ENCODE peak calls at places on chromosome 7, in six cellular contexts. I is breast epithelium, A is heart left ventricle, Q is IMR-90, J is stomach, U is A549. X is an unnamed sample.

GRCh38 chr7:12157517-12157916 is 53.6 kb upstream of the TMEM106B start:
- DNase-seq in I (no peak), J (no peak), A (no peak), U (no peak), Q (no peak), X (no peak)

GRCh38 chr7:39712746-39713145 is 89.4 kb downstream of the RALA start:
- DNase-seq in Q (no peak), I (no peak), J (no peak), U (no peak), A (no peak), X (no peak)

GRCh38 chr7:148738737-148739535 is 40.2 kb downstream of the CUL1 start:
- DNase-seq in Q (peak), A (no peak), I (no peak), U (no peak), J (no peak), X (no peak)

GRCh38 chr7:44077681-44078091 is 4.6 kb downstream of the POLM start:
- DNase-seq in I (no peak), Q (no peak), A (peak), U (no peak), J (no peak), X (peak)

GRCh38 chr7:150910996-150911422 is 58.7 kb downstream of the AOC1 start:
- DNase-seq in I (no peak), J (no peak), A (no peak), U (no peak), Q (no peak), X (no peak)

GRCh38 chr7:121020652-121021051 is 32.1 kb downstream of the CPED1 start:
- DNase-seq in I (no peak), U (no peak), Q (peak), A (no peak), J (no peak), X (no peak)

GRCh38 chr7:65434307-65434706 is 60.7 kb downstream of the ZNF92 start:
- DNase-seq in Q (no peak), I (no peak), U (no peak), A (no peak), J (no peak), X (no peak)

GRCh38 chr7:96855139-96855538 is 145.5 kb upstream of the SEM1 start:
- DNase-seq in Q (no peak), U (no peak), J (no peak), A (no peak), I (no peak), X (no peak)

GRCh38 chr7:3754488-3755365 is 453.7 kb downstream of the SDK1 start:
- DNase-seq in Q (peak), U (no peak), I (peak), A (no peak), J (peak), X (peak)

GRCh38 chr7:2523461-2523905 is 3.9 kb downstream of the LFNG start:
- DNase-seq in A (no peak), U (no peak), Q (no peak), I (peak), J (peak), X (no peak)

GRCh38 chr7:150450491-150450992 is at the start of gene GIMAP8:
- DNase-seq in U (no peak), Q (no peak), I (no peak), A (peak), J (peak), X (peak)

GRCh38 chr7:7103343-7104313 is 78.7 kb upstream of the C1GALT1 start:
- DNase-seq in I (no peak), J (no peak), U (peak), Q (peak), A (no peak), X (no peak)

GRCh38 chr7:100632951-100633717 is 8.2 kb downstream of the TFR2 start:
- DNase-seq in J (peak), U (peak), I (no peak), A (peak), Q (peak), X (peak)
- TF ChIP-seq POLR2A in J (no peak), U (peak), I (no peak), A (no peak), Q (no peak), X (no peak)

GRCh38 chr7:28418311-28418710 is 6.0 kb downstream of the CREB5 start:
- DNase-seq in I (no peak), J (no peak), Q (peak), U (no peak), A (no peak), X (no peak)

GRCh38 chr7:28423919-28424514 is 11.7 kb downstream of the CREB5 start:
- DNase-seq in Q (no peak), I (no peak), U (no peak), J (no peak), A (no peak), X (no peak)

GRCh38 chr7:28419717-28420116 is 7.4 kb downstream of the CREB5 start:
- DNase-seq in Q (peak), J (no peak), I (no peak), U (no peak), A (no peak), X (peak)

GRCh38 chr7:28417321-28417940 is 5.1 kb downstream of the CREB5 start:
- DNase-seq in A (no peak), I (no peak), J (no peak), U (no peak), Q (no peak), X (no peak)

DNA sequence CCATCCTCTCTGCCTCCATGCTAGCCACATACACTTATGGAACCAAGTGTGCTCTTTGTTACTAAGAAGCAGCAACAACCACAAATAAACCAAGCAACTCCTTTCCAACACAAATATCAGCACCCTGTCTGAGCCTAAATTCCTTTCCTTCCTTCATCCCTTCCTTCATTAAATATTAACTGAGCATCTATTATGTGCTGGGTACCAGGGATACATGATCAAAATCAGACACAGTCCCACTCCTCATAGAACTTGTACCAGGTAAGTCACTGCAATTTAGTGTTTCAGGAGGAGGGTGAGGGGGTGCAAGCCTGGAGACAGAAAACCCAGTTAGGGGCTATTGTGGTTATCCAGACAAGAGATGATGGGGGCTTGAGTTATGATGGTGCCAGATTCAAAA is 10.8 kb downstream of the CREB5 start:
- DNase-seq in A (no peak), Q (no peak), J (no peak), I (no peak), U (no peak), X (no peak)
- TF ChIP-seq POLR2A in A (no peak), Q (no peak), J (no peak), I (no peak), U (no peak), X (no peak)

GRCh38 chr7:19619122-19619521 is 89.7 kb downstream of the POLR1F start:
- DNase-seq in J (no peak), A (no peak), U (no peak), I (no peak), Q (no peak), X (no peak)

GRCh38 chr7:19620470-19620869 is 88.4 kb downstream of the POLR1F start:
- DNase-seq in U (no peak), J (no peak), I (no peak), A (no peak), Q (no peak), X (no peak)

GRCh38 chr7:19623676-19624075 is 85.2 kb downstream of the POLR1F start:
- DNase-seq in J (no peak), Q (no peak), A (no peak), U (no peak), I (no peak), X (no peak)

GRCh38 chr7:19617921-19618320 is 90.9 kb downstream of the POLR1F start:
- DNase-seq in Q (no peak), A (no peak), I (no peak), J (no peak), U (no peak), X (no peak)

DNA sequence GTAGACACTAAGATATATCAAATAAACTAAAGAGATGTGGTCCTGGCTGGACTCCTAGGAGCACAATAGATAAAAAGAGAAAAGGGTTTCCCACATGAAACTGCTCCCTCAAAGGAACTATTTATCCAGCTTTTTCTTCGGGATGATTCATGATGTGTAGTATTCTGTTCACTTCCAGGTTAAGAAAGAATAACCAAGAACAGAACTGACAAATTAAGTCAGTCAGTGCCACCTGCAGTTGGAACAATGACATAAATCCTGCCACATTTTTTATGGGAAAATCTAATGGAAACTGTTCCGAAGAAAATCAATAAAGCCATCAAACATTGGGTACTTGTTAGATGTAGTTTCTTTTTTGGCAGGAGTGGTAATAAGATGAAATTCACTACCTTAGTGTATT is 87.1 kb downstream of the POLR1F start:
- DNase-seq in A (no peak), J (no peak), U (no peak), Q (peak), I (no peak), X (no peak)
- TF ChIP-seq POLR2A in A (no peak), J (no peak), U (no peak), Q (no peak), I (no peak), X (no peak)

GRCh38 chr7:148932-149855 is 43.2 kb upstream of the FAM20C start:
- DNase-seq in Q (peak), I (peak), A (peak), U (peak), J (peak), X (peak)
- TF ChIP-seq POLR2A in Q (peak), I (peak), A (peak), U (peak), J (peak), X (peak)

GRCh38 chr7:139830292-139830691 is 1.2 kb downstream of the TBXAS1 start:
- DNase-seq in Q (no peak), J (no peak), U (no peak), I (no peak), A (no peak), X (no peak)
- TF ChIP-seq POLR2A in Q (no peak), J (no peak), U (no peak), I (no peak), A (no peak), X (no peak)

DNA sequence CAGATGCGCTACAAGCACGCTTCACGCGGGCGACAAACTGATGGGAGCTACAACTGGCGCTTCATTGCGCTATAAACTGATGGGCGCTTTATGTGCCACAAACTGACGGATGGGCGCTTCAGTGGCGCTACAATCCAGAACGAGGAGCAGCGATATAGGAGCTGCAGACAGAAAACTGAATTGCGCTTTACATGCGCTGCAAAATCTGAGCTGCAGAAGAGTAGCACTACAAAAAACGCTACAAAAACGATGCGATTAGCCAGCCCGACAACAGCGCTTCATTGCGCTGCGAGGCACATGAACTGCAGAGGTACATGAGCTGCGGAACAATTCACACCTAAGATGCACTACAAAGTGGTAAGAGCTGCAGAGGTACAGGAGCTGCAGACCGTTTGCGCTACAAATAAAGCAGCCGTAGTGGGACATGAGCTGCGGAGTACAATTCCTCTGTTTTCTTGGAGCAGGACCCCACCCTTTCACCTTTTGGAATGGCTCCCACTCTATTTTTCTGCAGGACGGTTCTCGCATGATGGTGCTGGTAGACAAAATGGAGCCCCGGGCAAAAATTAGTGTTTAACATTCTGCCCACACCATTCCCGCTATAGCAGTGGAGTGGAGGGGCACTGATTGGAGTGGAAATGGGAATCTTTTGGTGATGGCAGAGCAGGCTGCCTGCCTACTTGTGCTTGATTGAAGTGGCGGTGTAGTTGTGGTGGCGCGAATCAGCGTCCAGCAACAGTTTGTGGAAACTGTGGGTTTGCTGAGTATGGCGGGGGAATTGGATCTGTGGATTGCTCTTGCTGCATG is 1.2 kb upstream of the SGCE start:
- DNase-seq in A (no peak), I (no peak), Q (peak), U (no peak), J (no peak), X (no peak)
- TF ChIP-seq POLR2A in A (no peak), I (no peak), Q (no peak), U (no peak), J (no peak), X (no peak)

GRCh38 chr7:100247152-100247757 is 27.5 kb downstream of the PVRIG start:
- DNase-seq in J (peak), I (peak), U (peak), A (no peak), Q (peak), X (no peak)
- TF ChIP-seq POLR2A in J (no peak), I (no peak), U (no peak), A (no peak), Q (no peak), X (no peak)

GRCh38 chr7:139341058-139341775 is at the start of gene FMC1:
- DNase-seq in I (peak), U (peak), Q (peak), J (peak), A (peak), X (peak)
- TF ChIP-seq POLR2A in I (no peak), U (peak), Q (peak), J (peak), A (no peak), X (no peak)